ENCODE peak calls at places on chromosomes 4 and X, in eight cellular contexts. K is hepatocyte, A is adrenal gland, X is NCI-H1105, B is HepG2, T is T-helper 22 cell, E is astrocyte of the spinal cord, G is hepatic stellate cell. Y is an unnamed sample.

GRCh38 chr4:123488916-123489315 is 92.3 kb downstream of the SPRY1 start:
- DNase-seq in K (peak), A (no peak), X (no peak), B (peak), T (no peak), E (peak), G (peak), Y (no peak)

GRCh38 chr4:74435296-74435695 is 9.6 kb upstream of the AREG start:
- DNase-seq in K (no peak), A (no peak), X (no peak), B (no peak), T (no peak), E (no peak), G (no peak), Y (no peak)

GRCh38 chrX:19702856-19703255 is 184.5 kb downstream of the SH3KBP1 start:
- DNase-seq in K (no peak), A (no peak), X (peak), B (no peak), T (no peak), E (no peak), G (no peak), Y (no peak)

GRCh38 chr4:30718889-30719252 is 1.3 kb upstream of the PCDH7 start:
- DNase-seq in K (peak), A (no peak), X (no peak), B (no peak), T (no peak), E (peak), G (no peak), Y (no peak)

GRCh38 chr4:54661686-54662085 is 3.9 kb downstream of the KIT start:
- DNase-seq in K (no peak), A (no peak), X (no peak), B (no peak), T (no peak), E (peak), G (peak), Y (no peak)

GRCh38 chr4:25098964-25099843 is 61.0 kb downstream of the SEPSECS start:
- DNase-seq in K (peak), A (peak), X (no peak), B (no peak), T (no peak), E (peak), G (peak), Y (no peak)

GRCh38 chrX:152220612-152221011 is 82.2 kb upstream of the MAGEA10 start:
- DNase-seq in K (no peak), A (no peak), X (no peak), B (no peak), T (no peak), E (peak), G (no peak), Y (no peak)

GRCh38 chrX:72100051-72100755 is 31.5 kb downstream of the RTL5 start:
- DNase-seq in K (no peak), A (no peak), X (no peak), B (no peak), T (peak), E (no peak), G (no peak), Y (no peak)

GRCh38 chrX:110806145-110806544 is 10.5 kb upstream of the CHRDL1 start:
- DNase-seq in K (no peak), A (no peak), X (no peak), B (no peak), T (no peak), E (peak), G (no peak), Y (no peak)

GRCh38 chr4:124696182-124696581 is 16.4 kb downstream of the ANKRD50 start:
- DNase-seq in K (no peak), A (no peak), X (no peak), B (no peak), T (no peak), E (no peak), G (no peak), Y (no peak)

GRCh38 chr4:181517521-181517920 is 725.7 kb upstream of the TENM3 start:
- DNase-seq in K (no peak), A (no peak), X (no peak), B (no peak), T (no peak), E (no peak), G (no peak), Y (no peak)

GRCh38 chr4:15162465-15163283 is 160.4 kb downstream of the CPEB2 start:
- DNase-seq in K (peak), A (no peak), X (peak), B (peak), T (no peak), E (peak), G (peak), Y (no peak)

GRCh38 chrX:132411310-132411977 is 77.4 kb downstream of the MBNL3 start:
- DNase-seq in K (no peak), A (no peak), X (no peak), B (peak), T (no peak), E (no peak), G (no peak), Y (no peak)